ENCODE peak calls at places on chromosomes 6 and 20, in four cellular contexts. Z is GM20000, D is left ventricle myocardium inferior, G is HS-5. A is an unnamed sample.

GRCh38 chr20:35947489-35947888 is 6.8 kb downstream of the SCAND1 start:
- DNase-seq in Z (peak), D (no peak), G (no peak), A (no peak)

GRCh38 chr20:56601166-56601565 is 27.9 kb upstream of the TFAP2C start:
- DNase-seq in Z (no peak), D (no peak), G (no peak), A (no peak)

GRCh38 chr6:169398342-169399105 is 144.9 kb upstream of the THBS2 start:
- DNase-seq in Z (no peak), D (no peak), G (no peak), A (no peak)

GRCh38 chr6:16955899-16956298 is 146.0 kb upstream of the STMND1 start:
- DNase-seq in Z (no peak), D (no peak), G (no peak), A (no peak)

GRCh38 chr6:16758163-16758975 is 2.9 kb downstream of the ATXN1 start:
- DNase-seq in Z (no peak), D (no peak), G (no peak), A (no peak)

GRCh38 chr6:30614843-30615218 is 2.2 kb downstream of the PPP1R10 start:
- DNase-seq in Z (peak), D (peak), G (peak), A (peak)

GRCh38 chr6:89951574-89952360 is 57.5 kb downstream of the GJA10 start:
- DNase-seq in Z (no peak), D (no peak), G (no peak), A (no peak)

GRCh38 chr6:130602151-130602770 is 224.9 kb upstream of the SMLR1 start:
- DNase-seq in Z (no peak), D (no peak), G (peak), A (no peak)

GRCh38 chr6:145820000-145820399 is 5.4 kb upstream of the FBXO30 start:
- DNase-seq in Z (no peak), D (no peak), G (no peak), A (no peak)

GRCh38 chr20:34443546-34443945 is 72.7 kb upstream of the DYNLRB1 start:
- DNase-seq in Z (no peak), D (no peak), G (no peak), A (no peak)

GRCh38 chr20:56469077-56469449 is 636 bp downstream of the RTF2 start:
- DNase-seq in Z (no peak), D (no peak), G (no peak), A (no peak)

A was measured in GM12878.